ENCODE peak calls at places on chromosomes 3 and 15, in ten cellular contexts. Q is HEK293T; X is amniotic stem cell; Y is T1000; P is left colon; H is B cell; U is activated CD8-positive, alpha-beta T cell treated with anti-CD3 and anti-CD28 coated beads, Interleukin-2, amount 10 ng/mL, durations not matched to agents 7 days and 5 days; R is T-helper 9 cell; L is omental fat pad; V is astrocyte of the spinal cord. A is an unnamed sample.

GRCh38 chr3:115758076-115758763 is 134.9 kb downstream of the GAP43 start:
- DNase-seq in P (no peak), R (no peak), Q (no peak), Y (no peak), U (no peak), X (no peak), V (no peak), L (no peak), H (no peak), A (no peak)

GRCh38 chr3:42264399-42265058 is 1.5 kb downstream of the CCK start:
- DNase-seq in P (peak; percentile 28), L (peak; percentile 34), H (peak; percentile 25), U (no peak), V (peak; percentile 35), Q (no peak), X (no peak), Y (no peak), R (no peak), A (no peak)

GRCh38 chr3:128872282-128872681 is 7.1 kb upstream of the ACAD9 start:
- DNase-seq in R (no peak), P (no peak), Q (no peak), Y (no peak), X (no peak), L (no peak), U (no peak), V (no peak), H (no peak), A (no peak)

GRCh38 chr3:115806501-115806900 is 183.2 kb downstream of the GAP43 start:
- DNase-seq in L (no peak), R (no peak), P (no peak), Q (no peak), Y (no peak), V (peak; percentile 48), X (no peak), U (no peak), H (no peak), A (no peak)

GRCh38 chr3:67765575-67765974 is 111.2 kb upstream of the SUCLG2 start:
- DNase-seq in P (no peak), X (no peak), Y (no peak), H (no peak), R (no peak), U (no peak), V (no peak), L (no peak), Q (no peak), A (no peak)

GRCh38 chr15:96359772-96360498 is 29.4 kb downstream of the NR2F2 start:
- DNase-seq in R (no peak), U (no peak), Y (no peak), H (peak; percentile 24), V (peak; percentile 32), P (no peak), Q (peak; percentile 72), L (no peak), X (no peak), A (no peak)

GRCh38 chr15:57427367-57427821 is 51.1 kb downstream of the CGNL1 start:
- DNase-seq in X (no peak), Y (peak; percentile 36), U (no peak), L (no peak), H (no peak), Q (no peak), P (peak; percentile 41), V (no peak), R (no peak), A (no peak)

GRCh38 chr3:15215996-15216395 is 9.9 kb downstream of the CAPN7 start:
- DNase-seq in R (no peak), L (no peak), U (no peak), H (no peak), Y (no peak), Q (no peak), P (no peak), V (no peak), X (no peak), A (no peak)

GRCh38 chr3:117735481-117736101 is 1026.0 kb downstream of the TUSC7 start:
- DNase-seq in R (no peak), L (no peak), X (peak; percentile 71), Y (peak; percentile 24), Q (no peak), H (no peak), U (no peak), V (peak; percentile 81), P (no peak), A (no peak)

GRCh38 chr15:26864664-26865191 is 2.1 kb upstream of the GABRA5 start:
- DNase-seq in Q (peak; percentile 35), V (peak; percentile 59), X (no peak), R (no peak), Y (no peak), P (no peak), U (no peak), L (no peak), H (no peak), A (no peak)

GRCh38 chr3:9820944-9821343 is 10.9 kb downstream of the TTLL3 start:
- DNase-seq in L (no peak), Y (no peak), X (peak; percentile 10), H (no peak), R (no peak), V (no peak), P (no peak), U (no peak), Q (peak; percentile 38), A (no peak)

GRCh38 chr3:127157181-127157828 is 35.6 kb upstream of the PRR23E start:
- DNase-seq in V (no peak), X (no peak), U (no peak), R (no peak), H (no peak), L (no peak), Y (no peak), Q (no peak), P (peak; percentile 25), A (no peak)

GRCh38 chr3:160774172-160774571 is 18.1 kb downstream of the PPM1L start:
- DNase-seq in Q (no peak), L (no peak), V (no peak), R (no peak), U (no peak), P (no peak), X (no peak), H (no peak), Y (no peak), A (no peak)

GRCh38 chr15:62979252-62979651 is 63.3 kb upstream of the TPM1 start:
- DNase-seq in H (no peak), X (no peak), P (no peak), Q (no peak), L (no peak), Y (no peak), V (no peak), U (no peak), R (no peak), A (no peak)

GRCh38 chr3:47404955-47405790 is 24.4 kb downstream of the PTPN23 start:
- DNase-seq in X (no peak), U (no peak), H (no peak), L (no peak), Y (no peak), Q (no peak), R (no peak), P (peak; percentile 9), V (peak; percentile 64), A (peak; percentile 46)

GRCh38 chr3:118960876-118961275 is 73.8 kb downstream of the IGSF11 start:
- DNase-seq in U (no peak), V (no peak), Y (no peak), R (no peak), H (no peak), P (no peak), X (no peak), L (no peak), Q (no peak), A (no peak)

GRCh38 chr15:92277776-92278175 is 115.9 kb upstream of the ST8SIA2 start:
- DNase-seq in R (no peak), H (no peak), Y (no peak), X (no peak), U (no peak), P (no peak), L (no peak), V (peak; percentile 0), Q (no peak), A (no peak)

GRCh38 chr15:60090747-60091146 is 86.6 kb downstream of the FOXB1 start:
- DNase-seq in R (no peak), L (no peak), H (no peak), Y (no peak), V (no peak), U (no peak), Q (no peak), P (no peak), X (no peak), A (no peak)

GRCh38 chr3:72797773-72798543 is 50.3 kb downstream of the SHQ1 start:
- DNase-seq in P (peak; percentile 26), Y (no peak), L (no peak), Q (no peak), R (no peak), H (no peak), V (peak; percentile 45), U (no peak), X (no peak), A (no peak)

GRCh38 chr3:140342668-140343067 is 335.2 kb upstream of the TRIM42 start:
- DNase-seq in X (no peak), U (no peak), H (no peak), P (no peak), Y (peak; percentile 36), L (no peak), V (no peak), Q (no peak), R (no peak), A (no peak)

GRCh38 chr3:161349529-161350278 is 21.6 kb downstream of the SPTSSB start:
- DNase-seq in L (no peak), H (no peak), U (peak; percentile 38), Q (no peak), V (peak; percentile 91), R (no peak), Y (no peak), X (peak; percentile 46), P (no peak), A (no peak)

GRCh38 chr3:13346481-13347389 is 73.4 kb downstream of the NUP210 start:
- DNase-seq in L (no peak), Y (no peak), H (peak; percentile 51), V (no peak), Q (no peak), P (peak; percentile 32), X (no peak), U (peak; percentile 87), R (peak; percentile 55), A (no peak)

GRCh38 chr15:27897481-27897880 is 201.6 kb downstream of the OCA2 start:
- DNase-seq in L (no peak), V (no peak), Q (no peak), P (no peak), R (no peak), U (no peak), Y (no peak), X (no peak), H (no peak), A (no peak)

GRCh38 chr3:101120039-101120438 is 126.8 kb upstream of the ABI3BP start:
- DNase-seq in U (no peak), Q (no peak), V (no peak), L (no peak), H (no peak), Y (no peak), X (no peak), P (no peak), R (no peak), A (no peak)

GRCh38 chr15:99307735-99308134 is 56.5 kb downstream of the LRRC28 start:
- DNase-seq in Y (no peak), Q (no peak), H (no peak), P (no peak), U (no peak), V (no peak), R (no peak), X (no peak), L (no peak), A (no peak)